ENCODE peak calls at places on chromosomes 5 and 9, in six cellular contexts. One of them, this sample, is unnamed.

GRCh38 chr5:180593446-180594206 is 2.3 kb upstream of the SCGB3A1 start:
- DNase-seq in heart left ventricle: no peak
- DNase-seq in prostate gland: no peak
- DNase-seq in stomach: peak; percentile 21
- DNase-seq in ovary: no peak
- DNase-seq in breast epithelium: no peak
- DNase-seq in this sample: no peak

GRCh38 chr5:51471642-51472041 is 88.4 kb downstream of the ISL1 start:
- DNase-seq in heart left ventricle: no peak
- DNase-seq in prostate gland: no peak
- DNase-seq in stomach: no peak
- DNase-seq in ovary: no peak
- DNase-seq in breast epithelium: no peak
- DNase-seq in this sample: no peak

GRCh38 chr5:343461-344401 is 22.2 kb downstream of the AHRR start:
- DNase-seq in heart left ventricle: no peak
- DNase-seq in prostate gland: peak; percentile 17
- DNase-seq in stomach: peak; percentile 69
- DNase-seq in ovary: peak; percentile 65
- DNase-seq in breast epithelium: no peak
- DNase-seq in this sample: peak; percentile 58

GRCh38 chr5:89342106-89342876 is 459.3 kb upstream of the MEF2C start:
- DNase-seq in heart left ventricle: no peak
- DNase-seq in prostate gland: no peak
- DNase-seq in stomach: no peak
- DNase-seq in ovary: no peak
- DNase-seq in breast epithelium: no peak
- DNase-seq in this sample: peak; percentile 88

GRCh38 chr5:67549263-67549551 is 352.6 kb upstream of the CD180 start:
- DNase-seq in heart left ventricle: no peak
- DNase-seq in prostate gland: no peak
- DNase-seq in stomach: no peak
- DNase-seq in ovary: no peak
- DNase-seq in breast epithelium: no peak
- DNase-seq in this sample: no peak

GRCh38 chr5:71471193-71471592 is 15.7 kb downstream of the BDP1 start:
- DNase-seq in heart left ventricle: no peak
- DNase-seq in prostate gland: no peak
- DNase-seq in stomach: no peak
- DNase-seq in ovary: no peak
- DNase-seq in breast epithelium: no peak
- DNase-seq in this sample: peak; percentile 53

GRCh38 chr5:171868236-171868635 is 82.6 kb downstream of the SMIM23 start:
- DNase-seq in heart left ventricle: no peak
- DNase-seq in prostate gland: no peak
- DNase-seq in stomach: no peak
- DNase-seq in ovary: no peak
- DNase-seq in breast epithelium: no peak
- DNase-seq in this sample: peak; percentile 44

GRCh38 chr5:43141211-43141610 is 20.5 kb downstream of the ZNF131 start:
- DNase-seq in heart left ventricle: no peak
- DNase-seq in prostate gland: no peak
- DNase-seq in stomach: no peak
- DNase-seq in ovary: no peak
- DNase-seq in breast epithelium: no peak
- DNase-seq in this sample: no peak

GRCh38 chr9:84325347-84325982 is 15.1 kb downstream of the SLC28A3 start:
- DNase-seq in heart left ventricle: no peak
- DNase-seq in prostate gland: no peak
- DNase-seq in stomach: no peak
- DNase-seq in ovary: no peak
- DNase-seq in breast epithelium: no peak
- DNase-seq in this sample: no peak

GRCh38 chr9:134971196-134971595 is 53.5 kb upstream of the FCN1 start:
- DNase-seq in heart left ventricle: no peak
- DNase-seq in prostate gland: no peak
- DNase-seq in stomach: no peak
- DNase-seq in ovary: no peak
- DNase-seq in breast epithelium: peak; percentile 34
- DNase-seq in this sample: no peak

GRCh38 chr9:115262477-115262876 is 144.5 kb upstream of the TNC start:
- DNase-seq in heart left ventricle: peak; percentile 81
- DNase-seq in prostate gland: peak; percentile 96
- DNase-seq in stomach: peak; percentile 78
- DNase-seq in ovary: no peak
- DNase-seq in breast epithelium: peak; percentile 70
- DNase-seq in this sample: peak; percentile 90

GRCh38 chr9:127450170-127450830 is 906 bp downstream of the RPL12 start:
- DNase-seq in heart left ventricle: no peak
- DNase-seq in prostate gland: no peak
- DNase-seq in stomach: peak; percentile 29
- DNase-seq in ovary: no peak
- DNase-seq in breast epithelium: no peak
- DNase-seq in this sample: peak; percentile 16

GRCh38 chr9:15513335-15513734 is 2.6 kb upstream of the PSIP1 start:
- DNase-seq in heart left ventricle: no peak
- DNase-seq in prostate gland: no peak
- DNase-seq in stomach: no peak
- DNase-seq in ovary: no peak
- DNase-seq in breast epithelium: no peak
- DNase-seq in this sample: no peak
- H3K4me3 ChIP-seq in heart left ventricle: no peak overlapping the region
- H3K4me3 ChIP-seq in prostate gland: no peak overlapping the region
- H3K4me3 ChIP-seq in stomach: no peak overlapping the region
- H3K4me3 ChIP-seq in ovary: no peak overlapping the region
- H3K4me3 ChIP-seq in breast epithelium: no peak overlapping the region
- H3K4me3 ChIP-seq in this sample: no peak overlapping the region

GRCh38 chr5:56314536-56314935 is 81.4 kb upstream of the ANKRD55 start:
- DNase-seq in heart left ventricle: no peak
- DNase-seq in prostate gland: no peak
- DNase-seq in stomach: no peak
- DNase-seq in ovary: no peak
- DNase-seq in breast epithelium: no peak
- DNase-seq in this sample: no peak
- TF ChIP-seq CTCF in heart left ventricle: no peak
- TF ChIP-seq CTCF in prostate gland: no peak
- TF ChIP-seq CTCF in stomach: no peak
- TF ChIP-seq CTCF in ovary: no peak
- TF ChIP-seq CTCF in breast epithelium: no peak
- TF ChIP-seq CTCF in this sample: peak; percentile 22

GRCh38 chr5:44446399-44446798 is 57.2 kb upstream of the FGF10 start:
- DNase-seq in heart left ventricle: no peak
- DNase-seq in prostate gland: no peak
- DNase-seq in stomach: no peak
- DNase-seq in ovary: no peak
- DNase-seq in breast epithelium: no peak
- DNase-seq in this sample: no peak

GRCh38 chr5:44441460-44441859 is 52.2 kb upstream of the FGF10 start:
- DNase-seq in heart left ventricle: no peak
- DNase-seq in prostate gland: no peak
- DNase-seq in stomach: no peak
- DNase-seq in ovary: no peak
- DNase-seq in breast epithelium: no peak
- DNase-seq in this sample: no peak

GRCh38 chr5:44440186-44440585 is 51.0 kb upstream of the FGF10 start:
- DNase-seq in heart left ventricle: no peak
- DNase-seq in prostate gland: no peak
- DNase-seq in stomach: no peak
- DNase-seq in ovary: no peak
- DNase-seq in breast epithelium: no peak
- DNase-seq in this sample: no peak

GRCh38 chr5:44443172-44443571 is 54.0 kb upstream of the FGF10 start:
- DNase-seq in heart left ventricle: no peak
- DNase-seq in prostate gland: no peak
- DNase-seq in stomach: no peak
- DNase-seq in ovary: no peak
- DNase-seq in breast epithelium: no peak
- DNase-seq in this sample: no peak
- H3K4me3 ChIP-seq in heart left ventricle: no peak overlapping the region
- H3K4me3 ChIP-seq in prostate gland: no peak overlapping the region
- H3K4me3 ChIP-seq in stomach: no peak overlapping the region
- H3K4me3 ChIP-seq in ovary: no peak overlapping the region
- H3K4me3 ChIP-seq in breast epithelium: no peak overlapping the region
- H3K4me3 ChIP-seq in this sample: no peak overlapping the region

DNA sequence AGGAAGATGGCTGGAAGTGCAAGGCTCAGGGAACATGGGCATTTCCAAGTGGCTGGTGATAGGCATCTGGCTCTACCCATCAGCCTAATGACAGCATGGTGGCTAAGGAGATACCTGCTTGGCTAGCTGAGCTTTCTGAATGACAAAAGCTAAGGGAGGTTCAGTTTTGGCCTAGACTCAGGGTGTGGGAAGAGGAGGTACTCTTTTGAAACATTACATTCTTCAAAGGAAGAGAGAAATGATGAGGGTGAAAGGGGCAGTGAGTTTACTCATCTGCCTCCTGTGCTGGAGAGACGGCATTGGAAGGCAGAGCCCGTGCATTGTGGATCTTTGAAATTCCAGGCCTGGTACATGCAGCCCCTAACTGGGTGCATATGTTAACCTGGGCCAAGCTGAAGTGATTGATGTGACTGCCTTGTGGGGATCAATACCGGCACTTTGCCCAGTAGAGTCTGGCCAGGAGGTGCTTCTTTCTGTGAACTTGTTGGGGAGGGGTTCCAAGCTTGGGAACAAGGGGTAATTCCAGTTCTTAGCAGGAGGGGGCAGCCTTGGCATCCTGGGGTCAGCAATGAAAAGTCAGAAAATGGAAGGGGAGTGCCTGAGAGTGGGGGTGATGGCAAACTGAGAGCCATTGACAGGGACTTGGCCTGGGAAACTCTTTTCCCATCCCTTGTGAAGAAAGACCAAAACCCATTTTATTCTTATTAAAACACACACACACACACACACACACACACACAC is 108.6 kb downstream of the ACER2 start:
- DNase-seq in heart left ventricle: no peak
- DNase-seq in prostate gland: no peak
- DNase-seq in stomach: no peak
- DNase-seq in ovary: no peak
- DNase-seq in breast epithelium: no peak
- DNase-seq in this sample: no peak
- TF ChIP-seq CTCF in heart left ventricle: no peak
- TF ChIP-seq CTCF in prostate gland: peak; percentile 21
- TF ChIP-seq CTCF in stomach: no peak
- TF ChIP-seq CTCF in ovary: no peak
- TF ChIP-seq CTCF in breast epithelium: no peak
- TF ChIP-seq CTCF in this sample: peak; percentile 22

DNA sequence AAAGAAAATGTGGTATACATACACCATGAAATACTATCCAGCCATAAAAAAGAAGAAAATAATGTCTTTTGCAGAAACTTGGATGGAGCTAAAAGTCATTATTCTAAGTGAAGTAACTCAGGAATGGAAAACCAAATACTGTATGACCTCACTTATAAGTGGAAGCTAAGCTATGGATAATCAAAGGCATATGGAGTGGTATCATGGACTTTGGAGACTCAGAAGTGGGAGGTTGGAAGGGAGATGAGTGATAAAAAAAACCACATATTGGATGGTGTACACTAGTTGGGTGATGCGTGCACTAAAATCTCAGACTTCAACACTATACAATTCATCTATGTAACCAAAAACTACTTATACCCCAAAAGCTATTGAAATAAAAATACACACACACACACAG is 24.6 kb downstream of the ADAMTS12 start:
- DNase-seq in heart left ventricle: no peak
- DNase-seq in prostate gland: no peak
- DNase-seq in stomach: no peak
- DNase-seq in ovary: no peak
- DNase-seq in breast epithelium: no peak
- DNase-seq in this sample: no peak
- H3K4me3 ChIP-seq in heart left ventricle: no peak overlapping the region
- H3K4me3 ChIP-seq in prostate gland: no peak overlapping the region
- H3K4me3 ChIP-seq in stomach: no peak overlapping the region
- H3K4me3 ChIP-seq in ovary: no peak overlapping the region
- H3K4me3 ChIP-seq in breast epithelium: no peak overlapping the region
- H3K4me3 ChIP-seq in this sample: no peak overlapping the region

GRCh38 chr9:10612649-10613398 is at the start of gene PTPRD:
- DNase-seq in heart left ventricle: no peak
- DNase-seq in prostate gland: no peak
- DNase-seq in stomach: peak; percentile 67
- DNase-seq in ovary: no peak
- DNase-seq in breast epithelium: peak; percentile 54
- DNase-seq in this sample: peak; percentile 22
- TF ChIP-seq CTCF in heart left ventricle: no peak
- TF ChIP-seq CTCF in prostate gland: peak; percentile 38
- TF ChIP-seq CTCF in stomach: no peak
- TF ChIP-seq CTCF in ovary: no peak
- TF ChIP-seq CTCF in breast epithelium: no peak
- TF ChIP-seq CTCF in this sample: no peak

GRCh38 chr5:175534070-175534932 is 55.9 kb downstream of the SFXN1 start:
- DNase-seq in heart left ventricle: peak; percentile 77
- DNase-seq in prostate gland: peak; percentile 56
- DNase-seq in stomach: peak; percentile 89
- DNase-seq in ovary: peak; percentile 64
- DNase-seq in breast epithelium: peak; percentile 75
- DNase-seq in this sample: peak; percentile 85
- H3K4me3 ChIP-seq in heart left ventricle: no peak overlapping the region
- H3K4me3 ChIP-seq in prostate gland: no peak overlapping the region
- H3K4me3 ChIP-seq in stomach: no peak overlapping the region
- H3K4me3 ChIP-seq in ovary: no peak overlapping the region
- H3K4me3 ChIP-seq in breast epithelium: no peak overlapping the region
- H3K4me3 ChIP-seq in this sample: no peak overlapping the region

GRCh38 chr5:125874717-125875116 is 548.5 kb upstream of the GRAMD2B start:
- DNase-seq in heart left ventricle: no peak
- DNase-seq in prostate gland: no peak
- DNase-seq in stomach: no peak
- DNase-seq in ovary: no peak
- DNase-seq in breast epithelium: no peak
- DNase-seq in this sample: no peak
- TF ChIP-seq CTCF in heart left ventricle: no peak
- TF ChIP-seq CTCF in prostate gland: no peak
- TF ChIP-seq CTCF in stomach: no peak
- TF ChIP-seq CTCF in ovary: no peak
- TF ChIP-seq CTCF in breast epithelium: no peak
- TF ChIP-seq CTCF in this sample: peak; percentile 16

GRCh38 chr9:120892748-120893584 is 16.0 kb upstream of the PHF19 start:
- DNase-seq in heart left ventricle: no peak
- DNase-seq in prostate gland: no peak
- DNase-seq in stomach: no peak
- DNase-seq in ovary: no peak
- DNase-seq in breast epithelium: no peak
- DNase-seq in this sample: peak; percentile 88

GRCh38 chr9:120891255-120891954 is 14.4 kb upstream of the PHF19 start:
- DNase-seq in heart left ventricle: no peak
- DNase-seq in prostate gland: no peak
- DNase-seq in stomach: no peak
- DNase-seq in ovary: no peak
- DNase-seq in breast epithelium: no peak
- DNase-seq in this sample: no peak

GRCh38 chr9:120890415-120891254 is 13.6 kb upstream of the PHF19 start:
- DNase-seq in heart left ventricle: no peak
- DNase-seq in prostate gland: no peak
- DNase-seq in stomach: no peak
- DNase-seq in ovary: no peak
- DNase-seq in breast epithelium: no peak
- DNase-seq in this sample: no peak

GRCh38 chr9:120893585-120893857 is 16.5 kb upstream of the PHF19 start:
- DNase-seq in heart left ventricle: no peak
- DNase-seq in prostate gland: no peak
- DNase-seq in stomach: no peak
- DNase-seq in ovary: no peak
- DNase-seq in breast epithelium: no peak
- DNase-seq in this sample: peak; percentile 39

GRCh38 chr9:120892177-120892747 is 15.3 kb upstream of the PHF19 start:
- DNase-seq in heart left ventricle: no peak
- DNase-seq in prostate gland: peak; percentile 64
- DNase-seq in stomach: no peak
- DNase-seq in ovary: no peak
- DNase-seq in breast epithelium: no peak
- DNase-seq in this sample: no peak
- H3K4me3 ChIP-seq in heart left ventricle: no peak overlapping the region
- H3K4me3 ChIP-seq in prostate gland: no peak overlapping the region
- H3K4me3 ChIP-seq in stomach: no peak overlapping the region
- H3K4me3 ChIP-seq in ovary: no peak overlapping the region
- H3K4me3 ChIP-seq in breast epithelium: no peak overlapping the region
- H3K4me3 ChIP-seq in this sample: no peak overlapping the region